ENCODE peak calls at places on chromosome 19, in eight cellular contexts. One of them, this sample, is unnamed.

GRCh38 chr19:57212109-57212508 is 18.7 kb upstream of the AURKC start:
- DNase-seq in activated effector memory CD4-positive, alpha-beta T cell treated with Interleukin-2 at 50 U/mL for 16 hours: no peak
- DNase-seq in CD8-positive, alpha-beta T cell: no peak
- DNase-seq in cardiac muscle cell: no peak
- DNase-seq in psoas muscle: no peak
- DNase-seq in GM20000: no peak
- DNase-seq in NCI-H446 treated with DMSO at 0.1 percent for 48 hours: no peak
- DNase-seq in EH: peak
- DNase-seq in this sample: no peak

GRCh38 chr19:2050991-2051770 is at the start of gene MKNK2:
- DNase-seq in EH: peak
- DNase-seq in activated effector memory CD4-positive, alpha-beta T cell treated with Interleukin-2 at 50 U/mL for 16 hours: peak
- DNase-seq in CD8-positive, alpha-beta T cell: peak
- DNase-seq in cardiac muscle cell: peak
- DNase-seq in GM20000: peak
- DNase-seq in psoas muscle: peak
- DNase-seq in NCI-H446 treated with DMSO at 0.1 percent for 48 hours: peak
- DNase-seq in this sample: peak

GRCh38 chr19:52226652-52227051 is 36.8 kb downstream of the PPP2R1A start:
- DNase-seq in EH: no peak
- DNase-seq in CD8-positive, alpha-beta T cell: no peak
- DNase-seq in cardiac muscle cell: no peak
- DNase-seq in GM20000: peak
- DNase-seq in activated effector memory CD4-positive, alpha-beta T cell treated with Interleukin-2 at 50 U/mL for 16 hours: no peak
- DNase-seq in NCI-H446 treated with DMSO at 0.1 percent for 48 hours: no peak
- DNase-seq in psoas muscle: no peak
- DNase-seq in this sample: no peak

GRCh38 chr19:46990998-46991676 is 28.5 kb upstream of the NPAS1 start:
- DNase-seq in CD8-positive, alpha-beta T cell: peak
- DNase-seq in cardiac muscle cell: peak
- DNase-seq in activated effector memory CD4-positive, alpha-beta T cell treated with Interleukin-2 at 50 U/mL for 16 hours: peak
- DNase-seq in psoas muscle: peak
- DNase-seq in NCI-H446 treated with DMSO at 0.1 percent for 48 hours: peak
- DNase-seq in EH: peak
- DNase-seq in GM20000: peak
- DNase-seq in this sample: peak

GRCh38 chr19:29532956-29533355 is 7.2 kb downstream of the VSTM2B start:
- DNase-seq in CD8-positive, alpha-beta T cell: no peak
- DNase-seq in GM20000: no peak
- DNase-seq in cardiac muscle cell: no peak
- DNase-seq in EH: no peak
- DNase-seq in activated effector memory CD4-positive, alpha-beta T cell treated with Interleukin-2 at 50 U/mL for 16 hours: no peak
- DNase-seq in psoas muscle: no peak
- DNase-seq in NCI-H446 treated with DMSO at 0.1 percent for 48 hours: no peak
- DNase-seq in this sample: no peak

GRCh38 chr19:1270168-1270853 is 1.2 kb downstream of the CIRBP start:
- DNase-seq in NCI-H446 treated with DMSO at 0.1 percent for 48 hours: peak
- DNase-seq in GM20000: no peak
- DNase-seq in EH: no peak
- DNase-seq in cardiac muscle cell: no peak
- DNase-seq in activated effector memory CD4-positive, alpha-beta T cell treated with Interleukin-2 at 50 U/mL for 16 hours: no peak
- DNase-seq in CD8-positive, alpha-beta T cell: no peak
- DNase-seq in psoas muscle: peak
- DNase-seq in this sample: no peak

GRCh38 chr19:45473366-45474190 is 5.8 kb downstream of the FOSB start:
- DNase-seq in GM20000: no peak
- DNase-seq in CD8-positive, alpha-beta T cell: no peak
- DNase-seq in activated effector memory CD4-positive, alpha-beta T cell treated with Interleukin-2 at 50 U/mL for 16 hours: no peak
- DNase-seq in NCI-H446 treated with DMSO at 0.1 percent for 48 hours: no peak
- DNase-seq in EH: no peak
- DNase-seq in psoas muscle: no peak
- DNase-seq in cardiac muscle cell: no peak
- DNase-seq in this sample: no peak

GRCh38 chr19:5537870-5538269 is 29.9 kb downstream of the TINCR start:
- DNase-seq in activated effector memory CD4-positive, alpha-beta T cell treated with Interleukin-2 at 50 U/mL for 16 hours: no peak
- DNase-seq in psoas muscle: no peak
- DNase-seq in NCI-H446 treated with DMSO at 0.1 percent for 48 hours: no peak
- DNase-seq in cardiac muscle cell: no peak
- DNase-seq in GM20000: no peak
- DNase-seq in CD8-positive, alpha-beta T cell: no peak
- DNase-seq in EH: no peak
- DNase-seq in this sample: no peak

GRCh38 chr19:38374332-38375097 is at the start of gene PSMD8:
- DNase-seq in cardiac muscle cell: peak
- DNase-seq in NCI-H446 treated with DMSO at 0.1 percent for 48 hours: peak
- DNase-seq in GM20000: peak
- DNase-seq in psoas muscle: peak
- DNase-seq in CD8-positive, alpha-beta T cell: peak
- DNase-seq in activated effector memory CD4-positive, alpha-beta T cell treated with Interleukin-2 at 50 U/mL for 16 hours: peak
- DNase-seq in EH: peak
- DNase-seq in this sample: peak

This sample was measured in DMS 273 treated with DMSO at 0.1 percent for 48 hours.